ENCODE peak calls at places on chromosomes 3 and 15, in ten cellular contexts. T, X, D, A, P, C, Z, E, V and B are unnamed samples. For H3K9me3, the result is how much of the 10 kb centered on the place peaks cover.

GRCh38 chr3:33652736-33653135 is 65.3 kb downstream of the CLASP2 start:
- DNase-seq in T (no peak), X (no peak), D (no peak), A (no peak), P (no peak), C (no peak), Z (no peak), E (no peak), V (no peak), B (no peak)

GRCh38 chr3:143171141-143171651 is 51.6 kb downstream of the CHST2 start:
- DNase-seq in T (no peak), X (no peak), D (no peak), A (no peak), P (no peak), C (no peak), Z (peak), E (no peak), V (peak), B (no peak)

GRCh38 chr15:101308604-101309435 is 13.8 kb upstream of the SNRPA1 start:
- DNase-seq in T (peak), X (no peak), D (no peak), A (no peak), P (no peak), C (no peak), Z (no peak), E (no peak), V (no peak), B (no peak)

GRCh38 chr15:69126054-69126469 is 34.4 kb upstream of the GLCE start:
- DNase-seq in T (no peak), X (peak), D (no peak), A (no peak), P (no peak), C (no peak), Z (peak), E (no peak), V (peak), B (no peak)

GRCh38 chr3:171974986-171975837 is 64.2 kb upstream of the FNDC3B start:
- DNase-seq in T (no peak), X (no peak), D (no peak), A (no peak), P (no peak), C (no peak), Z (peak), E (no peak), V (peak), B (no peak)

GRCh38 chr15:98524274-98524673 is 124.1 kb upstream of the IGF1R start:
- DNase-seq in T (no peak), X (no peak), D (no peak), A (no peak), P (no peak), C (no peak), Z (no peak), E (no peak), V (no peak), B (no peak)

GRCh38 chr15:85754993-85755392 is 39.7 kb downstream of the KLHL25 start:
- DNase-seq in T (peak), X (no peak), D (no peak), A (no peak), P (peak), C (peak), Z (no peak), E (peak), V (no peak), B (peak)

GRCh38 chr3:74009961-74010859 is 385.5 kb upstream of the PDZRN3 start:
- DNase-seq in T (no peak), X (no peak), D (no peak), A (no peak), P (no peak), C (no peak), Z (no peak), E (no peak), V (no peak), B (no peak)

GRCh38 chr3:132722165-132723023 is at the start of gene NPHP3:
- DNase-seq in T (peak), X (peak), D (peak), A (peak), P (peak), C (peak), Z (peak), E (peak), V (peak), B (peak)

GRCh38 chr3:65828706-65829105 is 210.0 kb downstream of the MAGI1 start:
- DNase-seq in T (no peak), X (no peak), D (no peak), A (no peak), P (no peak), C (no peak), Z (peak), E (no peak), V (peak), B (no peak)

GRCh38 chr3:33758874-33759273 is 39.6 kb upstream of the PDCD6IP start:
- DNase-seq in T (no peak), X (no peak), D (no peak), A (no peak), P (no peak), C (no peak), Z (peak), E (no peak), V (peak), B (no peak)

GRCh38 chr15:84598250-84598649 is 2.6 kb upstream of the ZSCAN2 start:
- DNase-seq in T (no peak), X (no peak), D (peak), A (no peak), P (no peak), C (no peak), Z (no peak), E (no peak), V (no peak), B (peak)

GRCh38 chr15:81595752-81596151 is 221.7 kb upstream of the TMC3 start:
- DNase-seq in T (no peak), X (no peak), D (no peak), A (no peak), P (no peak), C (no peak), Z (no peak), E (no peak), V (no peak), B (no peak)

GRCh38 chr15:53787349-53787748 is 27.9 kb upstream of the WDR72 start:
- DNase-seq in T (no peak), X (no peak), D (no peak), A (no peak), P (no peak), C (no peak), Z (no peak), E (no peak), V (no peak), B (no peak)

GRCh38 chr3:42014443-42014945 is 52.6 kb upstream of the ULK4 start:
- DNase-seq in T (no peak), X (no peak), D (no peak), A (peak), P (no peak), C (no peak), Z (no peak), E (no peak), V (no peak), B (no peak)

DNA sequence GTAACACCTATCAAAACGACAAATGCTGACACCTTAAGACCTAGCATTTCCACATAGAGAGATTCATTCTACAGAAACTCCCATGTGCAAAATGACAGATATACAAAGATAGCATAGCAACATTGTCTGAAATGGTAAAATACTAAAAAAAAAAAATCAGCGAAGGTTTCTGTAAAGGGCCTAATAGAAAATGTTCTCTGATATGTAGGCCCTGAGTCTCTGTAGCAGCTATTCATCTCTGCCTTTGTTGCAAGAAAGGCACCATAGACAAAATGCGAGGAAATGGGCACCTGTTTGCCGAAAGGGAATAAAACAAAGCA is 631 bp upstream of the MFGE8 start:
- DNase-seq in T (no peak), X (no peak), D (no peak), A (no peak), P (no peak), C (no peak), Z (no peak), E (no peak), V (no peak), B (no peak)
- H3K4me3 ChIP-seq in T (peak), X (peak), D (peak), A (peak), P (peak), C (peak), Z (peak), E (peak), V (peak), B (peak)

GRCh38 chr15:34583399-34584320 is at the start of gene GOLGA8B:
- DNase-seq in T (peak), X (peak), D (peak), A (peak), P (peak), C (peak), Z (peak), E (peak), V (peak), B (peak)
- TF ChIP-seq CTCF in T (no peak), X (no peak), D (no peak), A (no peak), P (no peak), C (no peak), Z (no peak), E (no peak), V (no peak), B (no peak)

DNA sequence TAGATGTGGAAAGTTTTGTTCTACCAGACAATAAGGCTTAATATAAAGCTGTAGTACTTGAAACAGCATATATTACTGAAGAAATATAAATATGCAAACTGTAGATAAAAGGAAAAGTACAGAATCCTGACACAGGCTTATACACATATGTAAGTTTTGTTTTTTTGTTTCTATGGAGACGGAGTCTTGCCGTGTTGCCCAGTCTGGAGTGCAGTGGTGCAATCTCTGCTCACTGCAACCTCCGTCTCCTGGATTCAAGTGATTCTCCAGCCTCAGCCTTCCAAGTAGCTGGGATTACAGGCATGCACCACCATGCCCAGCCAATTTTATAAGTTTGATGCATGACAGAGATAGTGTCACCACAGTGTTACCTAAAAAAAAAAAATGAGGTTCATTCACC is 29.1 kb upstream of the ZNF445 start:
- DNase-seq in T (no peak), X (no peak), D (no peak), A (no peak), P (no peak), C (no peak), Z (no peak), E (no peak), V (no peak), B (no peak)
- H3K9me3 ChIP-seq in T (under half), X (under half), D (under half), A (under half), P (under half), C (under half), Z (under half), E (under half), V (under half), B (under half)

GRCh38 chr3:151087648-151088047 is 2.2 kb downstream of the MED12L start:
- DNase-seq in T (no peak), X (no peak), D (no peak), A (no peak), P (no peak), C (no peak), Z (no peak), E (no peak), V (no peak), B (no peak)
- H3K4me3 ChIP-seq in T (peak), X (no peak), D (no peak), A (no peak), P (peak), C (peak), Z (peak), E (no peak), V (no peak), B (no peak)

DNA sequence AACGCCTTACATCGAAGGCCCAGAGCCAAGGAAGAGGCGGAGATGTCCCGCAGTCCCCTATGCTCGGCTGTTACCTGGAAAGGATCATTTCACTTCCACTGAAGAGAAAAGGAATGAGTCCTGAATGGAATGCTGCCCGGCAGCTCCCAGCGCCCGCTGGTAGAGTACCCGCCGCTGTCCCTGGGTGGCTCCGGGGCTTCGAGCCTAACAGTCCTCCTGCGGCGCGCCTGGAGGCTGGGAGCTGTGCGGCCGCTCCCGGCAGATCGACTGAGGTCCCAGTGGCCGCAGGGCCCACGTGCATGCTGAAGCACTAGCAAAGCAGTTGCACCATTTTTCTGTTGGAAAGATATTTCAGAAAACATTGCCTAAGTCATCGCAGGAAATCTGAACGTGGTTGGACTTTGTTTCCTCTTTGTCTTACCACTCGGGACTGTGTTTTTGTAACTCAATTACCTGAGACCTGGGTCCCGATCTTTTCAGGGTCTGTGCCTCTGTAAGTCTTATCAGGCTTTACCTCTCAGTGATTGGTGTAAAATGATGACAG is 984 bp downstream of the RNU6-1 start:
- DNase-seq in T (peak), X (no peak), D (no peak), A (peak), P (peak), C (peak), Z (no peak), E (peak), V (peak), B (peak)
- TF ChIP-seq CTCF in T (peak), X (no peak), D (no peak), A (peak), P (no peak), C (no peak), Z (no peak), E (no peak), V (no peak), B (peak)